ENCODE peak calls at places on chromosomes 7 and 10, in eight cellular contexts. J is skeletal muscle cell; Q is astrocyte of the spinal cord; R is hypothalamus; L is activated effector memory CD4-positive, alpha-beta T cell treated with anti-CD3 and anti-CD28 coated beads, Interleukin-2, amount 50 U/mL, for 16 hours; V is activated T-cell treated with anti-CD3 and anti-CD28 coated beads, Interleukin-2, amount 50 U/mL, for 24 hours; F is H54; A is NCI-H1092. H is an unnamed sample.

GRCh38 chr7:31100445-31100844 is 48.3 kb downstream of the ADCYAP1R1 start:
- DNase-seq in J (no peak), Q (peak; percentile 30), R (no peak), L (no peak), V (no peak), F (peak; percentile 73), A (no peak), H (no peak)

GRCh38 chr7:87810726-87811125 is 65.4 kb downstream of the SLC25A40 start:
- DNase-seq in J (no peak), Q (no peak), R (no peak), L (no peak), V (no peak), F (no peak), A (no peak), H (no peak)

GRCh38 chr10:34885901-34886300 is 70.8 kb upstream of the PARD3 start:
- DNase-seq in J (no peak), Q (no peak), R (no peak), L (no peak), V (no peak), F (no peak), A (no peak), H (no peak)

GRCh38 chr7:42460148-42460547 is 223.1 kb upstream of the GLI3 start:
- DNase-seq in J (no peak), Q (no peak), R (no peak), L (no peak), V (no peak), F (no peak), A (no peak), H (no peak)

GRCh38 chr7:45347804-45348203 is 190.2 kb downstream of the RAMP3 start:
- DNase-seq in J (no peak), Q (no peak), R (no peak), L (no peak), V (no peak), F (no peak), A (no peak), H (no peak)

GRCh38 chr7:118186491-118186890 is 2.5 kb downstream of the LSM8 start:
- DNase-seq in J (no peak), Q (no peak), R (no peak), L (no peak), V (no peak), F (no peak), A (no peak), H (no peak)

GRCh38 chr7:129041929-129042200 is 13.0 kb downstream of the TNPO3 start:
- DNase-seq in J (no peak), Q (no peak), R (no peak), L (no peak), V (no peak), F (no peak), A (no peak), H (no peak)

GRCh38 chr7:76296743-76297740 is 5.4 kb upstream of the HSPB1 start:
- DNase-seq in J (peak; percentile 84), Q (peak; percentile 66), R (no peak), L (no peak), V (no peak), F (no peak), A (no peak), H (peak; percentile 89)

GRCh38 chr7:100466830-100467605 is 3.0 kb upstream of the SPACDR start:
- DNase-seq in J (no peak), Q (no peak), R (no peak), L (no peak), V (no peak), F (no peak), A (no peak), H (no peak)